ENCODE peak calls at places on chromosomes 7 and 10, in ten cellular contexts. C, G, S, R, I, A, V, D, J and X are unnamed samples.
A peak's percentile ranks its signal among the peaks of the same experiment; 100 is the strongest.

GRCh38 chr10:66284621-66285020 is 641.2 kb upstream of the LRRTM3 start:
- DNase-seq in C (no peak), G (no peak), S (no peak), R (no peak), I (no peak), A (no peak), V (no peak), D (no peak), J (no peak), X (no peak)

GRCh38 chr10:59971915-59972314 is 65.6 kb upstream of the CCDC6 start:
- DNase-seq in C (peak; percentile 35), G (peak; percentile 75), S (peak; percentile 27), R (peak; percentile 95), I (no peak), A (peak; percentile 71), V (no peak), D (no peak), J (no peak), X (no peak)

GRCh38 chr7:16668978-16669377 is 23.0 kb downstream of the BZW2 start:
- DNase-seq in C (no peak), G (no peak), S (no peak), R (no peak), I (no peak), A (no peak), V (no peak), D (no peak), J (no peak), X (no peak)

GRCh38 chr7:136618788-136619187 is 249.7 kb upstream of the CHRM2 start:
- DNase-seq in C (peak; percentile 57), G (no peak), S (no peak), R (no peak), I (no peak), A (no peak), V (no peak), D (no peak), J (no peak), X (no peak)

GRCh38 chr7:27251513-27252306 is 9.1 kb downstream of the EVX1 start:
- DNase-seq in C (peak; percentile 68), G (no peak), S (no peak), R (no peak), I (no peak), A (no peak), V (no peak), D (no peak), J (no peak), X (no peak)

GRCh38 chr7:111954056-111954455 is 252.1 kb downstream of the DOCK4 start:
- DNase-seq in C (no peak), G (no peak), S (no peak), R (no peak), I (no peak), A (no peak), V (no peak), D (no peak), J (no peak), X (no peak)

GRCh38 chr7:67738145-67738544 is 741.5 kb downstream of the TYW1 start:
- DNase-seq in C (no peak), G (no peak), S (no peak), R (no peak), I (no peak), A (no peak), V (no peak), D (no peak), J (no peak), X (no peak)

GRCh38 chr7:123433665-123434064 is 100.7 kb downstream of the IQUB start:
- DNase-seq in C (no peak), G (no peak), S (no peak), R (no peak), I (no peak), A (no peak), V (no peak), D (no peak), J (no peak), X (no peak)

GRCh38 chr7:154871483-154871882 is 131.4 kb downstream of the PAXIP1 start:
- DNase-seq in C (no peak), G (no peak), S (no peak), R (peak; percentile 10), I (no peak), A (no peak), V (no peak), D (no peak), J (no peak), X (no peak)

GRCh38 chr10:118615888-118616287 is 20.4 kb upstream of the PRLHR start:
- DNase-seq in C (no peak), G (no peak), S (no peak), R (no peak), I (no peak), A (no peak), V (no peak), D (peak; percentile 4), J (no peak), X (no peak)
- TF ChIP-seq CTCF in C (peak; percentile 13), G (no peak), S (no peak), R (no peak), I (peak; percentile 50), A (no peak), V (no peak), D (no peak), J (no peak), X (no peak)

GRCh38 chr7:106201176-106201575 is 83.6 kb downstream of the NAMPT start:
- DNase-seq in C (no peak), G (no peak), S (no peak), R (no peak), I (no peak), A (no peak), V (no peak), D (no peak), J (no peak), X (no peak)

GRCh38 chr7:106193661-106194060 is 81.5 kb upstream of the SYPL1 start:
- DNase-seq in C (no peak), G (no peak), S (no peak), R (no peak), I (no peak), A (no peak), V (no peak), D (no peak), J (no peak), X (no peak)

GRCh38 chr7:106196460-106197021 is 84.4 kb upstream of the SYPL1 start:
- DNase-seq in C (no peak), G (no peak), S (no peak), R (no peak), I (no peak), A (no peak), V (no peak), D (no peak), J (no peak), X (no peak)

GRCh38 chr7:106199813-106200364 is 84.9 kb downstream of the NAMPT start:
- DNase-seq in C (no peak), G (no peak), S (no peak), R (no peak), I (no peak), A (no peak), V (no peak), D (no peak), J (no peak), X (no peak)

DNA sequence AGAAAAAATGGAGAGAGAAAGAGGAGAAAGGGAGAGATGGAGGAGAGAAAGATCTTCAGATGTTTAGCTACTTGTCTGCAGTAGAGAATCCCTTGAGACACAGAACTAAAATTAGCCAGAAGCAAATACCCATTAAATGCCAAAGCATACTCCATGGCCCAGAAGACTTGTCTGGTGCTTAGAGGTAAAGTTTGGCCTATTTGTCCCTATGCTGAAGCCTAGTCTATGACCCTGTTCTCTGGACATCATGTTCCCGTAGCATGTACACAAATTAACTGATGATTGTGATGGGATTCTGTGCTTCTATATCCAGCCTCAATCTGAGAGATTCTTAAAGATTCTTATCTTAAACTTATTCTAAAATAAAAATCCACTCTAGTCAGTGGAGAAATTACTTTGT is 85.8 kb downstream of the NAMPT start:
- DNase-seq in C (no peak), G (no peak), S (no peak), R (no peak), I (no peak), A (no peak), V (no peak), D (no peak), J (no peak), X (no peak)
- TF ChIP-seq CTCF in C (no peak), G (no peak), S (no peak), R (no peak), I (no peak), A (no peak), V (no peak), D (no peak), J (no peak), X (no peak)

DNA sequence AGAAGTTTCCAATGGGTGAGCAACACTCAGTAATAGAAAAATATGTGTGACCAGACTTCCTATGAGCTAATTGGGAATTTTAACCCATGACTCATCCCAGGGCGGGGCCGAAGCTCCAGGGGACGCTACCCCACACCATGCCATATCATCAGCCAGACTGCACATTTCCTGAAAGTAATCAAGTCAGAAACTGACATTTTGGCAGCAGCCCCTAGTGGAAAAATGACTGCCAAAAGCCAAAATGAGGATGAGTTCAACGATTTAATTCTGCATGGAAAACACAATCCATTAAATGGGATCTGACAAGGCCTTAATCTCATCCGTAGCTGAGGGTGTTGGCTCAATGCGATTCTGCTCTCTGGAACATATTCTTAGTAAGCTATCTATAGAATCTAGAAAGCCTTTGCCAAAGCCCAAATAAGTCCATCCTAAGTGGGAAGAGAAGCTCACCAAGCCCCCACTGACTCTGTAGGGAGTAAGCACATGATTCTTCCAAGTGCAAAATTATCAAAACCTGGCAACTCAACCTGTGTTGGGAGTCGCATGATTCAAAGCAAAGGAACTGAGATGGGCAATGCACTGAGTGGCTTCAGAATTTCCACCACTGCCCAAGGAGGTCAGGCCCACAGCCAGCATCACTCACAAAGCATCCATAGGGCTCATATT is 93.1 kb upstream of the PDE1C start:
- DNase-seq in C (no peak), G (peak; percentile 38), S (peak; percentile 44), R (no peak), I (no peak), A (peak; percentile 52), V (peak; percentile 89), D (peak; percentile 85), J (peak; percentile 49), X (peak; percentile 40)
- TF ChIP-seq CTCF in C (no peak), G (no peak), S (no peak), R (no peak), I (no peak), A (no peak), V (no peak), D (no peak), J (no peak), X (no peak)

GRCh38 chr10:14438057-14438456 is 107.3 kb upstream of the FRMD4A start:
- DNase-seq in C (no peak), G (no peak), S (no peak), R (no peak), I (no peak), A (no peak), V (no peak), D (no peak), J (no peak), X (no peak)

GRCh38 chr10:14436233-14436632 is 105.5 kb upstream of the FRMD4A start:
- DNase-seq in C (no peak), G (no peak), S (no peak), R (no peak), I (no peak), A (no peak), V (no peak), D (no peak), J (no peak), X (no peak)

GRCh38 chr10:14438576-14438975 is 107.9 kb upstream of the FRMD4A start:
- DNase-seq in C (no peak), G (no peak), S (no peak), R (no peak), I (no peak), A (no peak), V (no peak), D (no peak), J (no peak), X (no peak)

GRCh38 chr10:14439451-14440259 is 108.9 kb upstream of the FRMD4A start:
- DNase-seq in C (no peak), G (no peak), S (no peak), R (no peak), I (no peak), A (no peak), V (no peak), D (peak; percentile 13), J (no peak), X (no peak)
- TF ChIP-seq CTCF in C (no peak), G (no peak), S (no peak), R (peak; percentile 16), I (no peak), A (no peak), V (no peak), D (no peak), J (no peak), X (no peak)